ENCODE peak calls at places on chromosomes 12 and 14, in four cellular contexts. One of them, this sample, is unnamed.

GRCh38 chr12:12899530-12900380 is 8.4 kb downstream of the GPRC5A start:
- DNase-seq in lung: no peak
- DNase-seq in NCI-H446: no peak
- DNase-seq in neural progenitor cell: no peak
- DNase-seq in this sample: no peak

GRCh38 chr12:96073346-96074336 is 38.3 kb upstream of the LTA4H start:
- DNase-seq in NCI-H446: no peak
- DNase-seq in lung: no peak
- DNase-seq in neural progenitor cell: peak
- DNase-seq in this sample: no peak

GRCh38 chr12:71666259-71666658 is 2.2 kb downstream of the THAP2 start:
- DNase-seq in neural progenitor cell: no peak
- DNase-seq in lung: no peak
- DNase-seq in NCI-H446: no peak
- DNase-seq in this sample: no peak

GRCh38 chr12:118370601-118371000 is 2.1 kb downstream of the TAOK3 start:
- DNase-seq in neural progenitor cell: peak
- DNase-seq in NCI-H446: no peak
- DNase-seq in lung: no peak
- DNase-seq in this sample: no peak

GRCh38 chr12:63826002-63826585 is 18.4 kb upstream of the SRGAP1 start:
- DNase-seq in neural progenitor cell: peak
- DNase-seq in lung: no peak
- DNase-seq in NCI-H446: peak
- DNase-seq in this sample: peak

GRCh38 chr14:81402123-81402495 is 2.0 kb upstream of the STON2 start:
- DNase-seq in lung: no peak
- DNase-seq in NCI-H446: no peak
- DNase-seq in neural progenitor cell: no peak
- DNase-seq in this sample: no peak

GRCh38 chr12:110312581-110313360 is 31.7 kb downstream of the ATP2A2 start:
- DNase-seq in lung: no peak
- DNase-seq in neural progenitor cell: no peak
- DNase-seq in NCI-H446: no peak
- DNase-seq in this sample: no peak

GRCh38 chr12:98513379-98514318 is 1.7 kb upstream of the TMPO start:
- DNase-seq in neural progenitor cell: no peak
- DNase-seq in lung: no peak
- DNase-seq in NCI-H446: no peak
- DNase-seq in this sample: no peak

GRCh38 chr14:85565862-85566296 is 35.9 kb downstream of the FLRT2 start:
- DNase-seq in neural progenitor cell: no peak
- DNase-seq in NCI-H446: no peak
- DNase-seq in lung: no peak
- DNase-seq in this sample: no peak

GRCh38 chr14:93316716-93317115 is 16.1 kb downstream of the BTBD7 start:
- DNase-seq in neural progenitor cell: no peak
- DNase-seq in NCI-H446: no peak
- DNase-seq in lung: no peak
- DNase-seq in this sample: no peak

GRCh38 chr12:80551897-80552296 is 107.9 kb downstream of the PTPRQ start:
- DNase-seq in neural progenitor cell: no peak
- DNase-seq in NCI-H446: peak
- DNase-seq in lung: no peak
- DNase-seq in this sample: peak

GRCh38 chr14:95895720-95896119 is 19.1 kb downstream of the TUNAR start:
- DNase-seq in neural progenitor cell: peak
- DNase-seq in lung: no peak
- DNase-seq in NCI-H446: no peak
- DNase-seq in this sample: no peak

GRCh38 chr12:108667349-108667748 is 33.7 kb upstream of the SELPLG start:
- DNase-seq in neural progenitor cell: no peak
- DNase-seq in NCI-H446: no peak
- DNase-seq in lung: no peak
- DNase-seq in this sample: no peak

GRCh38 chr12:109065154-109065852 is 12.9 kb downstream of the USP30 start:
- DNase-seq in NCI-H446: no peak
- DNase-seq in neural progenitor cell: no peak
- DNase-seq in lung: no peak
- DNase-seq in this sample: no peak

GRCh38 chr12:95615735-95616134 is 64.5 kb upstream of the USP44 start:
- DNase-seq in lung: no peak
- DNase-seq in NCI-H446: no peak
- DNase-seq in neural progenitor cell: no peak
- DNase-seq in this sample: peak

GRCh38 chr14:61671086-61671485 is 24.2 kb upstream of the HIF1A start:
- DNase-seq in lung: no peak
- DNase-seq in NCI-H446: no peak
- DNase-seq in neural progenitor cell: no peak
- DNase-seq in this sample: no peak

GRCh38 chr12:40104461-40105264 is 1.2 kb downstream of the SLC2A13 start:
- DNase-seq in NCI-H446: no peak
- DNase-seq in neural progenitor cell: peak
- DNase-seq in lung: no peak
- DNase-seq in this sample: no peak

GRCh38 chr14:30354439-30354838 is 204.5 kb upstream of the G2E3 start:
- DNase-seq in NCI-H446: no peak
- DNase-seq in neural progenitor cell: no peak
- DNase-seq in lung: no peak
- DNase-seq in this sample: no peak

GRCh38 chr12:25981597-25981996 is 23.1 kb downstream of the RASSF8 start:
- DNase-seq in NCI-H446: no peak
- DNase-seq in neural progenitor cell: no peak
- DNase-seq in lung: no peak
- DNase-seq in this sample: no peak

GRCh38 chr14:88987516-88987915 is 163.1 kb downstream of the TTC8 start:
- DNase-seq in NCI-H446: no peak
- DNase-seq in lung: no peak
- DNase-seq in neural progenitor cell: no peak
- DNase-seq in this sample: no peak

GRCh38 chr12:96365604-96366230 is 34.5 kb downstream of the CDK17 start:
- DNase-seq in NCI-H446: no peak
- DNase-seq in lung: no peak
- DNase-seq in neural progenitor cell: no peak
- DNase-seq in this sample: no peak

GRCh38 chr12:89117448-89118034 is 234.8 kb downstream of the DUSP6 start:
- DNase-seq in lung: peak
- DNase-seq in NCI-H446: no peak
- DNase-seq in neural progenitor cell: no peak
- DNase-seq in this sample: no peak

GRCh38 chr12:20212658-20213387 is 155.5 kb upstream of the PDE3A start:
- DNase-seq in lung: peak
- DNase-seq in NCI-H446: peak
- DNase-seq in neural progenitor cell: peak
- DNase-seq in this sample: peak

GRCh38 chr12:50055831-50056628 is 1.4 kb upstream of the ASIC1 start:
- DNase-seq in NCI-H446: no peak
- DNase-seq in lung: peak
- DNase-seq in neural progenitor cell: peak
- DNase-seq in this sample: no peak

GRCh38 chr14:64812412-64812811 is 67.3 kb downstream of the SPTB start:
- DNase-seq in NCI-H446: no peak
- DNase-seq in neural progenitor cell: peak
- DNase-seq in lung: peak
- DNase-seq in this sample: no peak

GRCh38 chr12:65603428-65604351 is 220.6 kb upstream of the HMGA2 start:
- DNase-seq in lung: peak
- DNase-seq in NCI-H446: no peak
- DNase-seq in neural progenitor cell: peak
- DNase-seq in this sample: no peak

GRCh38 chr14:20684662-20685456 is 499 bp downstream of the RNASE4 start:
- DNase-seq in NCI-H446: no peak
- DNase-seq in neural progenitor cell: peak
- DNase-seq in lung: peak
- DNase-seq in this sample: peak

GRCh38 chr14:105080161-105080560 is 14.9 kb upstream of the GPR132 start:
- DNase-seq in lung: no peak
- DNase-seq in neural progenitor cell: no peak
- DNase-seq in NCI-H446: no peak
- DNase-seq in this sample: no peak

GRCh38 chr12:49962861-49963765 is 1.4 kb downstream of the AQP5 start:
- DNase-seq in NCI-H446: no peak
- DNase-seq in neural progenitor cell: peak
- DNase-seq in lung: peak
- DNase-seq in this sample: no peak

GRCh38 chr14:54568821-54569591 is 2.1 kb downstream of the SAMD4A start:
- DNase-seq in NCI-H446: no peak
- DNase-seq in neural progenitor cell: peak
- DNase-seq in lung: no peak
- DNase-seq in this sample: no peak

GRCh38 chr12:34402899-34403705 is 380.8 kb downstream of the ALG10 start:
- DNase-seq in NCI-H446: no peak
- DNase-seq in neural progenitor cell: no peak
- DNase-seq in lung: peak
- DNase-seq in this sample: no peak

GRCh38 chr14:44135972-44136371 is 371.1 kb downstream of the FSCB start:
- DNase-seq in neural progenitor cell: no peak
- DNase-seq in lung: no peak
- DNase-seq in NCI-H446: no peak
- DNase-seq in this sample: no peak

GRCh38 chr12:101839324-101840283 is 8.8 kb upstream of the GNPTAB start:
- DNase-seq in lung: peak
- DNase-seq in neural progenitor cell: peak
- DNase-seq in NCI-H446: peak
- DNase-seq in this sample: no peak

GRCh38 chr14:96284008-96284407 is 28.0 kb downstream of the BDKRB1 start:
- DNase-seq in neural progenitor cell: no peak
- DNase-seq in lung: no peak
- DNase-seq in NCI-H446: no peak
- DNase-seq in this sample: no peak

GRCh38 chr12:107027304-107028053 is 40.5 kb upstream of the MTERF2 start:
- DNase-seq in neural progenitor cell: no peak
- DNase-seq in NCI-H446: no peak
- DNase-seq in lung: no peak
- DNase-seq in this sample: no peak

GRCh38 chr14:85243306-85243705 is 286.6 kb upstream of the FLRT2 start:
- DNase-seq in NCI-H446: no peak
- DNase-seq in neural progenitor cell: no peak
- DNase-seq in lung: no peak
- DNase-seq in this sample: no peak

GRCh38 chr14:102527255-102528232 is 18.0 kb upstream of the ANKRD9 start:
- DNase-seq in lung: no peak
- DNase-seq in NCI-H446: no peak
- DNase-seq in neural progenitor cell: no peak
- DNase-seq in this sample: no peak

GRCh38 chr14:55707365-55707804 is 127.4 kb downstream of the KTN1 start:
- DNase-seq in lung: no peak
- DNase-seq in neural progenitor cell: peak
- DNase-seq in NCI-H446: no peak
- DNase-seq in this sample: no peak